ENCODE peak calls at places on chromosomes 5 and 9, in five cellular contexts. D is mesenchymal stem cell, W is H1, G is H9, U is trophoblast cell. R is an unnamed sample.

GRCh38 chr5:6724321-6724929 is 11.2 kb downstream of the TENT4A start:
- DNase-seq in D (no peak), W (no peak), G (no peak), U (peak), R (no peak)

GRCh38 chr5:148967783-148968182 is 95.1 kb downstream of the SH3TC2 start:
- DNase-seq in D (peak), W (no peak), G (no peak), U (no peak), R (no peak)

GRCh38 chr5:62306494-62307363 is 723 bp downstream of the KIF2A start:
- DNase-seq in D (peak), W (no peak), G (peak), U (peak), R (no peak)

GRCh38 chr5:63131618-63132285 is 553.1 kb downstream of the LRRC70 start:
- DNase-seq in D (peak), W (no peak), G (no peak), U (no peak), R (no peak)

GRCh38 chr5:171660438-171660837 is 125.2 kb upstream of the SMIM23 start:
- DNase-seq in D (no peak), W (no peak), G (no peak), U (no peak), R (no peak)

GRCh38 chr5:76050131-76050530 is 33.1 kb upstream of the SV2C start:
- DNase-seq in D (no peak), W (no peak), G (no peak), U (peak), R (no peak)

GRCh38 chr9:33297455-33297854 is 7.1 kb downstream of the NFX1 start:
- DNase-seq in D (peak), W (no peak), G (no peak), U (peak), R (no peak)

GRCh38 chr9:109264865-109265532 is 55.9 kb downstream of the EPB41L4B start:
- DNase-seq in D (no peak), W (no peak), G (no peak), U (no peak), R (no peak)

GRCh38 chr9:72589684-72590555 is 68.5 kb downstream of the TMC1 start:
- DNase-seq in D (no peak), W (no peak), G (no peak), U (peak), R (no peak)

GRCh38 chr5:159208508-159209437 is 580 bp downstream of the RNF145 start:
- DNase-seq in D (peak), W (no peak), G (peak), U (peak), R (peak)

DNA sequence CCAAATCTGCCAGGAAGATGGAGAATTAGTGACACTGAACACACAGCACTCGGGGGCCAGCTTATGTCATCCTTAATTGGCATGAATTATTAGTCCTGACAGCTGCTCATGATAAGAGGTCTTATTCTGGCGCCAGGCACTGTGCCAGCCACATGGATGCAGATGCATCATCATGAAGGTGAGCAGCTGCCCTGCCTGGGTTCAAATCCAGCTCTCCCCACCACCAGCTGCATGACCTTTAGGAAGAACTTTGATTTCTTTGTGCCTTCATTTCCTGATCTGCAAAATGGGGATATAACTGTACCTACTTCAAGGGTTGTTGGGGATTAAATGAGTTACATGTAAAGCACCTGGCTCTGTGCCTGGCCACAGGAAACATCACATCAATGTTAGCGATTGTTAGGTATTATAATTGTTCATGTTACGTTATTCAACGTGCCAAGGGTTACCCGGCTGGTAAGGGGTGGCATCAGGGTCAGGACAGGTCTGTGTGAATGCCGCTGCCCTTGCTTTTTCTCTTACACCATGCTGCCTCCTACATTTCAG is 5.7 kb downstream of the ANKS6 start:
- DNase-seq in D (no peak), W (no peak), G (no peak), U (no peak), R (no peak)
- H3K4me2 ChIP-seq in D (no peak), W (no peak), G (no peak), U (no peak), R (no peak)

GRCh38 chr5:151181818-151182217 is 24.2 kb upstream of the ANXA6 start:
- DNase-seq in D (peak), W (no peak), G (no peak), U (peak), R (no peak)
- H4K8ac ChIP-seq in D (no peak), W (no peak), G (no peak), U (no peak), R (no peak)

DNA sequence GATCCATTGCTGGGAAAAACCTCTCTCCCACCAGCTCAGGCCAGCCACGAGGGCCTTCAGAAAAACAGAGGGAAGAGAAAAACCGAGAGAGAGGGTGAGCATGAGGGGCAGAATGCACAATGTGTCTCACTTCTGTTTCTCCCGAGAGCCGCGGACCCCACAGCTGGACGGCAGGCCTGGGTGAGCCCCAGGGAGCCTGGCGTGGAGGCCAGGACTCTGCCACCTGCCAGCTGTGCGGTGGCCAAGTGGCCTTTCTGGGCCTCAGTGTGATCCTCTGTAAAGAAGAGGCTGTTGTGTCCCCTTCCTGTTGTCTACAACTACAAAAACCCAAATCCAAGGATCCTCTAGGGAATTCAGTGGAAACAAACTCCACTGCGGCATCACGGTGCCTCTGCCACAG is 179.3 kb downstream of the PAX5 start:
- DNase-seq in D (no peak), W (no peak), G (no peak), U (no peak), R (no peak)
- H2BK12ac ChIP-seq in D (no peak), W (no peak), G (no peak), U (no peak), R (no peak)

GRCh38 chr5:96931605-96932004 is 4.3 kb upstream of the LNPEP start:
- DNase-seq in D (no peak), W (no peak), G (no peak), U (no peak), R (no peak)
- H3K4me2 ChIP-seq in D (no peak), W (no peak), G (no peak), U (no peak), R (no peak)